ENCODE peak calls at places on chromosomes 16 and 17, in eight cellular contexts. One of them, this sample, is unnamed.

GRCh38 chr17:79065105-79065670 is 9.4 kb upstream of the ENGASE start:
- DNase-seq in amniotic stem cell: no peak
- DNase-seq in thoracic aorta: no peak
- DNase-seq in HFFc6: peak
- DNase-seq in RCC 7860: no peak
- DNase-seq in ELR: peak
- DNase-seq in T-helper 2 cell: peak
- DNase-seq in A673: peak
- DNase-seq in this sample: peak

GRCh38 chr16:87132361-87133014 is 184.7 kb downstream of the C16orf95 start:
- DNase-seq in T-helper 2 cell: no peak
- DNase-seq in thoracic aorta: no peak
- DNase-seq in HFFc6: peak
- DNase-seq in amniotic stem cell: peak
- DNase-seq in ELR: peak
- DNase-seq in A673: no peak
- DNase-seq in RCC 7860: no peak
- DNase-seq in this sample: peak

GRCh38 chr17:61405047-61405685 is 5.5 kb downstream of the TBX2 start:
- DNase-seq in HFFc6: no peak
- DNase-seq in T-helper 2 cell: no peak
- DNase-seq in thoracic aorta: no peak
- DNase-seq in ELR: no peak
- DNase-seq in A673: no peak
- DNase-seq in amniotic stem cell: no peak
- DNase-seq in RCC 7860: no peak
- DNase-seq in this sample: no peak

GRCh38 chr16:79171504-79172240 is 428.9 kb downstream of the MAF start:
- DNase-seq in ELR: no peak
- DNase-seq in thoracic aorta: no peak
- DNase-seq in amniotic stem cell: no peak
- DNase-seq in RCC 7860: peak
- DNase-seq in A673: no peak
- DNase-seq in HFFc6: no peak
- DNase-seq in T-helper 2 cell: no peak
- DNase-seq in this sample: no peak

GRCh38 chr16:65032397-65032796 is 89.5 kb downstream of the CDH11 start:
- DNase-seq in HFFc6: no peak
- DNase-seq in RCC 7860: no peak
- DNase-seq in T-helper 2 cell: no peak
- DNase-seq in amniotic stem cell: no peak
- DNase-seq in ELR: no peak
- DNase-seq in thoracic aorta: no peak
- DNase-seq in A673: no peak
- DNase-seq in this sample: no peak

GRCh38 chr16:83965444-83966152 is 2.4 kb upstream of the NECAB2 start:
- DNase-seq in thoracic aorta: no peak
- DNase-seq in RCC 7860: no peak
- DNase-seq in T-helper 2 cell: no peak
- DNase-seq in amniotic stem cell: no peak
- DNase-seq in ELR: no peak
- DNase-seq in A673: no peak
- DNase-seq in HFFc6: no peak
- DNase-seq in this sample: no peak

GRCh38 chr16:84975522-84975921 is 35.8 kb downstream of the ZDHHC7 start:
- DNase-seq in RCC 7860: no peak
- DNase-seq in thoracic aorta: no peak
- DNase-seq in HFFc6: no peak
- DNase-seq in T-helper 2 cell: no peak
- DNase-seq in ELR: no peak
- DNase-seq in A673: no peak
- DNase-seq in amniotic stem cell: no peak
- DNase-seq in this sample: no peak

GRCh38 chr16:28491080-28491969 is 549 bp downstream of the CLN3 start:
- DNase-seq in RCC 7860: no peak
- DNase-seq in thoracic aorta: no peak
- DNase-seq in ELR: peak
- DNase-seq in T-helper 2 cell: no peak
- DNase-seq in HFFc6: peak
- DNase-seq in A673: peak
- DNase-seq in amniotic stem cell: peak
- DNase-seq in this sample: peak

This sample was measured in GM23248.